ENCODE peak calls at places on chromosomes 2 and 18, in seven cellular contexts. Q is EH; B is activated CD4-positive, CD25-positive, alpha-beta regulatory T cell treated with anti-CD3 and anti-CD28 coated beads, Interleukin-2, amount 50 U/mL, for 72 hours; L is GM03348; Z is stimulated activated CD4-positive, alpha-beta T cell treated with anti-CD3 and anti-CD28 coated beads, Interleukin-12 subunit alpha, Interleukin-12 subunit beta, amount 100 ng/mL, for 4 hours; E is activated naive CD4-positive, alpha-beta T cell; H is fibroblast of villous mesenchyme. R is an unnamed sample.

GRCh38 chr18:75475228-75475627 is 47.7 kb upstream of the SMIM21 start:
- DNase-seq in Z (no peak), B (no peak), E (no peak), L (peak), H (peak), Q (peak), R (no peak)

GRCh38 chr2:4792126-4792525 is 900.1 kb upstream of the SOX11 start:
- DNase-seq in B (no peak), Z (no peak), H (no peak), Q (no peak), E (no peak), L (no peak), R (no peak)

GRCh38 chr2:183081908-183082307 is 3.4 kb downstream of the DUSP19 start:
- DNase-seq in H (no peak), L (peak), Q (no peak), Z (no peak), E (no peak), B (no peak), R (no peak)

GRCh38 chr18:79241755-79242154 is 154.0 kb upstream of the NFATC1 start:
- DNase-seq in H (no peak), B (no peak), Q (no peak), L (no peak), E (no peak), Z (no peak), R (no peak)

GRCh38 chr2:238278626-238279323 is 9.6 kb downstream of the PER2 start:
- DNase-seq in E (no peak), Z (no peak), B (no peak), Q (no peak), H (no peak), L (no peak), R (no peak)

GRCh38 chr2:206211657-206212255 is 52.1 kb downstream of the EEF1B2 start:
- DNase-seq in Z (no peak), B (no peak), L (peak), Q (peak), E (no peak), H (peak), R (no peak)

GRCh38 chr2:157182834-157183396 is 74.6 kb upstream of the GALNT5 start:
- DNase-seq in H (peak), B (no peak), Z (no peak), E (no peak), L (peak), Q (peak), R (no peak)

GRCh38 chr2:17736989-17737388 is 16.6 kb downstream of the SMC6 start:
- DNase-seq in Z (no peak), Q (peak), H (no peak), L (peak), B (no peak), E (no peak), R (no peak)

GRCh38 chr18:52237551-52237950 is 102.4 kb upstream of the DCC start:
- DNase-seq in Z (no peak), Q (no peak), E (no peak), B (no peak), H (no peak), L (peak), R (no peak)